ENCODE peak calls at places on chromosomes 16 and 17, in eight cellular contexts. N, M, Q, R, U, L, T and Z are unnamed samples.

GRCh38 chr16:57890752-57891111 is 80.2 kb downstream of the CNGB1 start:
- DNase-seq in M (no peak), Q (no peak), R (no peak), U (no peak), N (no peak), T (no peak), L (no peak), Z (no peak)

GRCh38 chr17:30952645-30953393 is 18.0 kb upstream of the RNF135 start:
- DNase-seq in R (peak; percentile 25), N (no peak), M (no peak), T (no peak), Q (no peak), L (no peak), U (no peak), Z (no peak)

GRCh38 chr17:46109603-46110189 is 83.5 kb downstream of the KANSL1 start:
- DNase-seq in M (no peak), R (no peak), Q (no peak), U (no peak), L (no peak), N (no peak), T (no peak), Z (no peak)

GRCh38 chr17:20896153-20896649 is 146.6 kb downstream of the USP22 start:
- DNase-seq in U (no peak), L (no peak), R (peak; percentile 13), T (peak; percentile 28), N (no peak), M (no peak), Q (no peak), Z (peak; percentile 8)

GRCh38 chr17:81427446-81428120 is 32.3 kb downstream of the BAHCC1 start:
- DNase-seq in N (no peak), M (no peak), R (peak; percentile 67), T (peak; percentile 78), Q (no peak), L (no peak), U (no peak), Z (no peak)

GRCh38 chr16:49280861-49281331 is 742 bp downstream of the CBLN1 start:
- DNase-seq in R (no peak), L (no peak), Q (no peak), M (no peak), N (no peak), T (no peak), U (no peak), Z (no peak)

GRCh38 chr17:32813021-32813420 is 63.9 kb downstream of the MYO1D start:
- DNase-seq in U (no peak), M (peak; percentile 16), N (no peak), L (no peak), R (no peak), T (no peak), Q (no peak), Z (peak; percentile 84)

GRCh38 chr16:89913408-89914387 is 5.0 kb upstream of the MC1R start:
- DNase-seq in U (no peak), N (no peak), T (no peak), M (no peak), L (no peak), Q (no peak), R (no peak), Z (no peak)

GRCh38 chr17:73719588-73720071 is 75.4 kb upstream of the SDK2 start:
- DNase-seq in T (no peak), L (peak; percentile 61), Q (no peak), R (peak; percentile 24), U (no peak), M (no peak), N (no peak), Z (no peak)

GRCh38 chr17:48198950-48199541 is 91.5 kb downstream of the SNX11 start:
- DNase-seq in M (no peak), U (no peak), N (no peak), Q (no peak), T (no peak), L (no peak), R (peak; percentile 41), Z (no peak)

GRCh38 chr17:62963296-62963695 is 2.7 kb upstream of the TANC2 start:
- DNase-seq in N (no peak), L (no peak), T (no peak), U (peak; percentile 75), R (no peak), Q (peak; percentile 4), M (no peak), Z (peak; percentile 94)

GRCh38 chr16:29029168-29029994 is 44.5 kb downstream of the LAT start:
- DNase-seq in M (peak; percentile 92), N (no peak), Q (peak; percentile 9), R (no peak), T (peak; percentile 68), L (peak; percentile 85), U (no peak), Z (peak; percentile 99)

GRCh38 chr16:69847643-69848042 is 85.5 kb downstream of the WWP2 start:
- DNase-seq in R (no peak), M (no peak), U (no peak), T (peak; percentile 30), Q (no peak), N (no peak), L (no peak), Z (peak; percentile 25)

GRCh38 chr16:57958544-57958943 is 12.4 kb downstream of the CNGB1 start:
- DNase-seq in U (no peak), R (no peak), N (no peak), M (no peak), L (no peak), T (no peak), Q (no peak), Z (no peak)

GRCh38 chr17:44217738-44218343 is 1.6 kb downstream of the UBTF start:
- DNase-seq in U (no peak), M (no peak), Q (no peak), N (no peak), R (peak; percentile 29), L (no peak), T (no peak), Z (no peak)

GRCh38 chr17:15436399-15437369 is 30.7 kb downstream of the CDRT4 start:
- DNase-seq in M (peak; percentile 82), R (peak; percentile 63), Q (no peak), T (peak; percentile 69), L (peak; percentile 85), U (peak; percentile 46), N (peak; percentile 90), Z (peak; percentile 85)

GRCh38 chr17:62601438-62601837 is 26.0 kb upstream of the MRC2 start:
- DNase-seq in T (no peak), N (no peak), L (no peak), Q (no peak), U (no peak), R (no peak), M (peak; percentile 45), Z (peak; percentile 49)

GRCh38 chr17:16934836-16935235 is 37.1 kb downstream of the TNFRSF13B start:
- DNase-seq in M (no peak), L (peak; percentile 41), T (no peak), N (no peak), R (no peak), Q (no peak), U (no peak), Z (no peak)

GRCh38 chr17:15909481-15909991 is 35.4 kb upstream of the ADORA2B start:
- DNase-seq in M (peak; percentile 37), U (no peak), T (no peak), L (peak; percentile 81), R (no peak), N (no peak), Q (no peak), Z (peak; percentile 53)

GRCh38 chr17:80219777-80220708 is at the start of the genes SGSH and SLC26A11:
- DNase-seq in R (peak; percentile 89), Q (peak; percentile 49), M (peak; percentile 71), U (peak; percentile 13), L (peak; percentile 98), N (peak; percentile 79), T (peak; percentile 79), Z (peak; percentile 30)

GRCh38 chr17:31627960-31628359 is 231.1 kb downstream of the COPRS start:
- DNase-seq in Q (no peak), R (no peak), T (no peak), M (no peak), U (no peak), L (no peak), N (no peak), Z (peak; percentile 84)

GRCh38 chr16:1832831-1833454 is 5.9 kb downstream of the FAHD1 start:
- DNase-seq in T (no peak), Q (no peak), U (no peak), M (no peak), R (no peak), L (no peak), N (no peak), Z (no peak)

GRCh38 chr17:20924306-20924705 is 118.5 kb downstream of the USP22 start:
- DNase-seq in Q (no peak), M (no peak), U (no peak), T (no peak), L (no peak), N (no peak), R (no peak), Z (no peak)

DNA sequence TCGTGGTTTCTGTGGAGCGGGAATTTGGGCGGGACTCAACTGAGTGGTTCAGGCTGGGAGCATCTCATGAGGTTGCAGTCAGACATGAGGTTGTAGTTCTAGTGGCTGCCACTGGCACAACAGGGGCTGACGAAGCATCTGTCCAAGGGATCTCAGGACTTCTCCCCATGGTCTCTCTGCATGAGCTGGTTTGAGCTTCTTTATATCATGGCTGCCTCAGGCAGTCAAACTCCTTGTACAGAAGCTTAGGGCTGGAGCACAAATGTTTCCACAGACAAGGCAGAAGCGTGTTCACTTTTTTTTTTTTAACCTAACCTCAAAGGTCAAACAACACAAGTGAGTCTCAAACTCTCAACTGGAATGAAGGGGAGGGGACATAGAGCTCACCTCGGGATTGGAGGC is 243.3 kb downstream of the MSI2 start:
- DNase-seq in Q (no peak), R (no peak), N (no peak), U (no peak), T (no peak), L (no peak), M (no peak), Z (no peak)
- TF ChIP-seq CTCF in Q (no peak), R (no peak), N (no peak), U (peak; percentile 14), T (no peak), L (peak; percentile 43), M (no peak), Z (no peak)

DNA sequence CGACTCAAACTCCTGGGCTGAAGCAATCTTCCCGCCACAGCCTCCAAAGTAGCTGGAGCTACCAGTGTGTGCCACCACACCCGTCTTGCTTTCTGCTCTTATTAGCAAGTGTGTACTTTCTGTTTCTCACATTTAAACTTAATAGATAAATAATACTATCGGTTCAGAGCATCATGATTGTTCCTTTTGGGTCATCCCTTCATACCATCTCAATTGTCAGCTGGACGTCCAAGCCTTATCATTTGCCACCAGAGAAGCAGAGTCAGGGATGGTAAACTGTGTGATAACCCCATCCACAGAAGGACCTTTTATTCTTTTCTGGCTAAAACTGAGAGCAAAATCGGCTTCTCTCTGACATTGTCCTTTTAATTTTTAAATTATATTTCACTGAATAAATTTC is 279.8 kb upstream of the GOT2 start:
- DNase-seq in R (no peak), M (no peak), T (no peak), N (no peak), Q (no peak), U (no peak), L (no peak), Z (no peak)
- TF ChIP-seq CTCF in R (no peak), M (no peak), T (no peak), N (no peak), Q (no peak), U (no peak), L (no peak), Z (no peak)

GRCh38 chr17:52442350-52442749 is 283.8 kb upstream of the CA10 start:
- DNase-seq in M (no peak), T (no peak), U (no peak), R (no peak), L (no peak), Q (no peak), N (no peak), Z (no peak)
- TF ChIP-seq CTCF in M (no peak), T (no peak), U (no peak), R (no peak), L (no peak), Q (no peak), N (no peak), Z (no peak)

GRCh38 chr16:72847187-72848044 is 200.5 kb downstream of the ZFHX3 start:
- DNase-seq in N (no peak), M (peak; percentile 55), U (no peak), R (no peak), Q (no peak), T (peak; percentile 66), L (peak; percentile 79), Z (peak; percentile 38)
- TF ChIP-seq CTCF in N (peak; percentile 21), M (peak; percentile 57), U (peak; percentile 65), R (peak; percentile 27), Q (peak; percentile 52), T (peak; percentile 71), L (peak; percentile 82), Z (peak; percentile 42)